ENCODE peak calls at places on chromosomes 12 and 14, in ten cellular contexts. E, Q, V, F, U, I, Y, A, B and W are unnamed samples.

GRCh38 chr12:29730481-29730880 is 53.3 kb downstream of the TMTC1 start:
- DNase-seq in E (no peak), Q (no peak), V (no peak), F (no peak), U (no peak), I (no peak), Y (no peak), A (no peak), B (no peak), W (no peak)

GRCh38 chr12:23534196-23534595 is 415.3 kb downstream of the SOX5 start:
- DNase-seq in E (no peak), Q (no peak), V (no peak), F (no peak), U (no peak), I (no peak), Y (no peak), A (no peak), B (no peak), W (no peak)

GRCh38 chr14:22926316-22926715 is 2.9 kb downstream of the PRMT5 start:
- DNase-seq in E (no peak), Q (no peak), V (no peak), F (no peak), U (peak; percentile 73), I (peak; percentile 58), Y (no peak), A (no peak), B (no peak), W (no peak)

GRCh38 chr12:65232490-65233077 is 45.9 kb upstream of the MSRB3 start:
- DNase-seq in E (peak; percentile 62), Q (peak; percentile 35), V (no peak), F (no peak), U (peak; percentile 11), I (no peak), Y (no peak), A (no peak), B (no peak), W (no peak)

GRCh38 chr14:102445066-102445465 is 64.5 kb downstream of the ANKRD9 start:
- DNase-seq in E (no peak), Q (no peak), V (peak; percentile 23), F (no peak), U (no peak), I (no peak), Y (no peak), A (no peak), B (no peak), W (no peak)

GRCh38 chr12:62629971-62630739 is 163.5 kb downstream of the MON2 start:
- DNase-seq in E (no peak), Q (no peak), V (no peak), F (no peak), U (no peak), I (no peak), Y (no peak), A (no peak), B (no peak), W (no peak)

GRCh38 chr14:20556500-20557211 is 4.2 kb downstream of the RNASE9 start:
- DNase-seq in E (no peak), Q (no peak), V (no peak), F (no peak), U (no peak), I (no peak), Y (no peak), A (no peak), B (no peak), W (no peak)

GRCh38 chr12:28500373-28501024 is 310.2 kb downstream of the CCDC91 start:
- DNase-seq in E (no peak), Q (no peak), V (no peak), F (no peak), U (no peak), I (no peak), Y (no peak), A (no peak), B (no peak), W (no peak)

GRCh38 chr14:73295198-73295796 is 58.0 kb downstream of the PAPLN start:
- DNase-seq in E (peak; percentile 71), Q (peak; percentile 61), V (no peak), F (peak; percentile 65), U (peak; percentile 25), I (no peak), Y (peak; percentile 14), A (no peak), B (no peak), W (no peak)

GRCh38 chr12:52168019-52168717 is 23.6 kb downstream of the KRT80 start:
- DNase-seq in E (peak; percentile 51), Q (peak; percentile 90), V (no peak), F (no peak), U (peak; percentile 54), I (no peak), Y (peak; percentile 37), A (no peak), B (no peak), W (no peak)

GRCh38 chr12:110355080-110355479 is 48.4 kb downstream of the ANAPC7 start:
- DNase-seq in E (no peak), Q (peak; percentile 16), V (peak; percentile 42), F (peak; percentile 65), U (no peak), I (no peak), Y (no peak), A (no peak), B (no peak), W (no peak)

GRCh38 chr12:46371718-46372130 is 849 bp downstream of the SLC38A2 start:
- DNase-seq in E (no peak), Q (peak; percentile 77), V (peak; percentile 88), F (peak; percentile 67), U (no peak), I (peak; percentile 69), Y (peak; percentile 59), A (peak; percentile 90), B (peak; percentile 75), W (peak; percentile 84)

GRCh38 chr12:75900781-75901254 is 130.8 kb downstream of the PHLDA1 start:
- DNase-seq in E (no peak), Q (no peak), V (no peak), F (no peak), U (no peak), I (no peak), Y (no peak), A (no peak), B (no peak), W (no peak)

GRCh38 chr14:22370084-22370847 is 218.8 kb downstream of the DAD1 start:
- DNase-seq in E (no peak), Q (no peak), V (peak; percentile 79), F (no peak), U (peak; percentile 81), I (no peak), Y (peak; percentile 42), A (peak; percentile 69), B (no peak), W (no peak)

GRCh38 chr12:89352492-89353187 is at the start of gene DUSP6:
- DNase-seq in E (peak; percentile 100), Q (peak; percentile 99), V (peak; percentile 97), F (peak; percentile 98), U (peak; percentile 100), I (peak; percentile 98), Y (peak; percentile 96), A (peak; percentile 97), B (peak; percentile 76), W (peak; percentile 98)

GRCh38 chr14:60396718-60397343 is 89.0 kb downstream of the C14orf39 start:
- DNase-seq in E (no peak), Q (no peak), V (no peak), F (no peak), U (no peak), I (no peak), Y (no peak), A (no peak), B (no peak), W (no peak)

GRCh38 chr14:104147346-104148125 is 9.1 kb downstream of the KIF26A start:
- DNase-seq in E (no peak), Q (no peak), V (peak; percentile 75), F (no peak), U (no peak), I (no peak), Y (no peak), A (peak; percentile 58), B (no peak), W (no peak)
- H3K27ac ChIP-seq in E (no peak overlapping the region), Q (no peak overlapping the region), V (no peak overlapping the region), F (no peak overlapping the region), U (no peak overlapping the region), I (no peak overlapping the region), Y (peak overlapping the region; percentile 53), A (no peak overlapping the region), B (no peak overlapping the region), W (no peak overlapping the region)

DNA sequence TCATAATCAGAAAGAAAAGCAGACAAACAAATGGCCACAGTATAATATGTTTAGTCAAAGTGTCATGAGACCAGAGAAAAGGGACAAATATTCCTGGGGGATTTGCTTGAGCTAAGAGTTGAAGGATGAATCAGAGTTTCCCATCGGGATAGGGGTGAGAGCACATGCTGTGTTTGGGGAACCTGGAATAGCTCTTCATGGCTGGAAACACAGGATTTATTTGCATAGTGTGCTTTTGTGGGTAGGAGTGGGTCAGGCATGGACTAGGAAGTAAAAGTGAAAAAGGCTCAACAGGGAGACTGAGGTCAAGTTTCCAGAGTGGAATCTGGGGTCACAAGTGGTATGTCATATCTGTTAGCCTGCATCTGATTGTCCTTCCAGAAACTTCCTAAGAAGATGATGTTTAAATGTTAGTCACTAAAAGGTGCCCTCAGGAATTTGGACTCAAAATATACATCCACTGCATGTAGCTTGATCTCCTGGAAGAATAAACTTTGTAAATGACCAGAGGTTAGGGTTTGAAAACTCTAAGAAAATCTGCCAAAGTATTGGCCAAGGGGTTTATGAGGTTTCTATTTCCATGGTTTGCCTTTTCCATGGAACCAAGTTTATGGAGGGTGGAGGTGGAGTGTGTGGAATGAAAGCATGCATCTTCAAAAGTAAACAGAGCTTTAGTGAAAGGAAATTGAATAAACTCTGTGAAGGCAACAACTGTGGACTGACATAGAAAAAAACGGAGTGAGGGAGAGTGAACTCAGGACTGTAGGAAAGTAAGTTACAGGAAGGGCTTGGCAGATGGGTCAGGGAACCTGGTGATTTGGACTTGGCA is 344.6 kb downstream of the C12orf75 start:
- DNase-seq in E (no peak), Q (peak; percentile 60), V (no peak), F (no peak), U (no peak), I (no peak), Y (no peak), A (no peak), B (no peak), W (no peak)
- H3K27ac ChIP-seq in E (no peak overlapping the region), Q (no peak overlapping the region), V (no peak overlapping the region), F (no peak overlapping the region), U (no peak overlapping the region), I (peak overlapping the region; percentile 6), Y (peak overlapping the region; percentile 60), A (no peak overlapping the region), B (no peak overlapping the region), W (peak overlapping the region; percentile 8)

GRCh38 chr12:58745348-58746125 is 174.8 kb downstream of the LRIG3 start:
- DNase-seq in E (no peak), Q (no peak), V (no peak), F (peak; percentile 52), U (no peak), I (no peak), Y (no peak), A (no peak), B (no peak), W (no peak)
- H3K27ac ChIP-seq in E (no peak overlapping the region), Q (no peak overlapping the region), V (no peak overlapping the region), F (peak overlapping the region; percentile 81), U (no peak overlapping the region), I (no peak overlapping the region), Y (no peak overlapping the region), A (no peak overlapping the region), B (no peak overlapping the region), W (no peak overlapping the region)

GRCh38 chr12:10559241-10559640 is 53.6 kb downstream of the EIF2S3B start:
- DNase-seq in E (no peak), Q (no peak), V (no peak), F (no peak), U (no peak), I (no peak), Y (no peak), A (no peak), B (no peak), W (no peak)
- H3K27ac ChIP-seq in E (no peak overlapping the region), Q (no peak overlapping the region), V (no peak overlapping the region), F (no peak overlapping the region), U (no peak overlapping the region), I (no peak overlapping the region), Y (no peak overlapping the region), A (no peak overlapping the region), B (no peak overlapping the region), W (no peak overlapping the region)